ENCODE peak calls at places on chromosomes 1 and 21, in eight cellular contexts. W is lower leg skin, F is dorsolateral prefrontal cortex, A is thoracic aorta, B is fibroblast of lung, Q is AG09309, E is hepatocyte, N is PC-9. V is an unnamed sample.

GRCh38 chr1:19643602-19644419 is at the start of gene NBL1:
- DNase-seq in B (peak; percentile 69), A (no peak), W (peak; percentile 94), N (peak; percentile 45), F (no peak), E (peak; percentile 80), Q (no peak), V (peak; percentile 74)

GRCh38 chr1:83741348-83741747 is 257.6 kb downstream of the TTLL7 start:
- DNase-seq in F (no peak), A (no peak), Q (no peak), E (no peak), W (no peak), B (no peak), N (no peak), V (no peak)

GRCh38 chr21:44571844-44572782 is 1.4 kb upstream of the KRTAP10-4 start:
- DNase-seq in N (no peak), A (no peak), E (no peak), Q (no peak), W (peak; percentile 79), B (no peak), F (no peak), V (no peak)

GRCh38 chr1:170168263-170168662 is 22.5 kb downstream of the NTMT2 start:
- DNase-seq in Q (no peak), N (no peak), A (no peak), B (peak; percentile 56), E (no peak), W (no peak), F (no peak), V (peak; percentile 77)

GRCh38 chr1:232950919-232951579 is 638 bp downstream of the NTPCR start:
- DNase-seq in B (peak; percentile 70), F (no peak), E (peak; percentile 45), N (peak; percentile 6), A (no peak), Q (no peak), W (no peak), V (peak; percentile 31)

GRCh38 chr21:43196789-43197188 is 28.0 kb downstream of the CRYAA start:
- DNase-seq in F (peak; percentile 9), W (peak; percentile 85), E (peak; percentile 73), B (no peak), N (peak; percentile 45), A (no peak), Q (no peak), V (no peak)

GRCh38 chr1:41975850-41976569 is 57.3 kb upstream of the HIVEP3 start:
- DNase-seq in E (no peak), W (no peak), F (no peak), B (no peak), A (no peak), N (no peak), Q (no peak), V (no peak)

GRCh38 chr1:207740224-207740623 is 11.6 kb upstream of the CD46 start:
- DNase-seq in Q (no peak), F (no peak), B (no peak), A (no peak), W (no peak), N (peak; percentile 32), E (no peak), V (no peak)

GRCh38 chr1:42259059-42259738 is 75.8 kb downstream of the FOXJ3 start:
- DNase-seq in A (no peak), F (no peak), E (peak; percentile 33), N (no peak), Q (peak; percentile 8), W (no peak), B (peak; percentile 82), V (peak; percentile 74)

GRCh38 chr1:208757846-208758245 is 513.7 kb upstream of the PLXNA2 start:
- DNase-seq in W (no peak), Q (no peak), E (no peak), A (no peak), N (no peak), B (no peak), F (no peak), V (no peak)

GRCh38 chr1:26122988-26123973 is 11.7 kb downstream of the PDIK1L start:
- DNase-seq in F (no peak), E (no peak), Q (no peak), A (no peak), N (no peak), B (peak; percentile 51), W (no peak), V (no peak)

GRCh38 chr1:77218477-77219165 is 609 bp downstream of the PIGK start:
- DNase-seq in E (peak; percentile 8), F (no peak), W (no peak), N (no peak), A (no peak), Q (no peak), B (no peak), V (no peak)

GRCh38 chr1:167553136-167554027 is at the start of gene CREG1:
- DNase-seq in W (peak; percentile 99), A (peak; percentile 65), N (peak; percentile 94), E (peak; percentile 98), B (peak; percentile 89), Q (peak; percentile 41), F (peak; percentile 92), V (peak; percentile 89)

GRCh38 chr1:58468612-58469493 is 77.7 kb downstream of the OMA1 start:
- DNase-seq in Q (no peak), A (no peak), N (no peak), E (no peak), F (no peak), W (peak; percentile 13), B (peak; percentile 13), V (peak; percentile 4)

GRCh38 chr1:66564250-66564649 is 30.3 kb downstream of the SGIP1 start:
- DNase-seq in N (peak; percentile 38), F (no peak), A (no peak), Q (peak; percentile 95), E (no peak), B (peak; percentile 98), W (no peak), V (peak; percentile 99)

GRCh38 chr1:223708001-223708359 is 4.4 kb upstream of the CAPN2 start:
- DNase-seq in E (no peak), Q (no peak), A (no peak), F (no peak), N (peak; percentile 65), W (no peak), B (no peak), V (no peak)

GRCh38 chr1:180266275-180267210 is 36.5 kb downstream of the LHX4 start:
- DNase-seq in Q (no peak), N (no peak), W (peak; percentile 80), B (no peak), F (no peak), E (no peak), A (no peak), V (no peak)

GRCh38 chr1:231395051-231395995 is 26.8 kb downstream of the EGLN1 start:
- DNase-seq in A (no peak), N (peak; percentile 43), W (no peak), F (no peak), Q (peak; percentile 95), E (peak; percentile 71), B (peak; percentile 98), V (peak; percentile 96)

DNA sequence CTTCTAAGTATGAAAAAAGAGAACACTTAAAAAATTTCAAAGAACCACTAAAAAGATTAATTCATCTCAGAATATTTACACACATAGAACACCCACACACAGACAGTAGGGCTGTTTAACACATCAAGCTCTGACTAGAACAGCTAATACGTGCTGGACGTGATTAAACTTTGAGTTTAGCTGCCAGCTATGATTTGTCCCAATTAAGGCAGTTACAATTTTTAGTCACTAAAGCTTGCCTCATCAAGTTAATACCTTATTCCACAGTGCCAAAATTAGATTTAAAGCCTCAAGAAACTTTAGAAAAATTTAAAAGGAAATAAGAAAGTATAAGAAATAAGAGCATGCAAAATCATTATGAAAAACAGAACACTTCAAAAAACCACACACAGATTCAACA is 18.9 kb downstream of the SLC16A1 start:
- DNase-seq in W (no peak), E (no peak), B (peak; percentile 60), N (no peak), A (no peak), Q (no peak), F (no peak), V (peak; percentile 31)
- H3K4me3 ChIP-seq in W (no peak overlapping the region), E (no peak overlapping the region), B (no peak overlapping the region), N (no peak overlapping the region), A (peak overlapping the region; percentile 28), Q (no peak overlapping the region), F (no peak overlapping the region), V (no peak overlapping the region)

GRCh38 chr1:194347184-194347583 is 1160.8 kb upstream of the B3GALT2 start:
- DNase-seq in N (no peak), A (no peak), F (no peak), E (no peak), W (no peak), Q (no peak), B (peak; percentile 49), V (no peak)

GRCh38 chr1:194341587-194341986 is 1155.2 kb upstream of the B3GALT2 start:
- DNase-seq in A (no peak), N (no peak), Q (no peak), W (no peak), B (no peak), F (no peak), E (no peak), V (no peak)

GRCh38 chr1:194338241-194338948 is 1152.0 kb upstream of the B3GALT2 start:
- DNase-seq in N (no peak), A (no peak), Q (no peak), E (no peak), B (peak; percentile 40), F (no peak), W (no peak), V (no peak)

GRCh38 chr1:194339451-194339850 is 1153.0 kb upstream of the B3GALT2 start:
- DNase-seq in B (no peak), F (no peak), A (no peak), W (no peak), Q (no peak), N (no peak), E (no peak), V (no peak)

GRCh38 chr1:194342484-194343262 is 1156.3 kb upstream of the B3GALT2 start:
- DNase-seq in A (no peak), N (no peak), F (no peak), B (no peak), E (no peak), W (no peak), Q (no peak), V (no peak)
- TF ChIP-seq CTCF in A (no peak), N (no peak), F (no peak), B (no peak), E (no peak), W (no peak), Q (no peak), V (no peak)

GRCh38 chr1:105260018-105260417 is 1510.3 kb downstream of the AMY1C start:
- DNase-seq in W (no peak), F (no peak), E (no peak), A (no peak), B (no peak), N (no peak), Q (no peak), V (no peak)
- H3K4me3 ChIP-seq in W (no peak overlapping the region), F (no peak overlapping the region), E (no peak overlapping the region), A (no peak overlapping the region), B (no peak overlapping the region), N (no peak overlapping the region), Q (no peak overlapping the region), V (no peak overlapping the region)

DNA sequence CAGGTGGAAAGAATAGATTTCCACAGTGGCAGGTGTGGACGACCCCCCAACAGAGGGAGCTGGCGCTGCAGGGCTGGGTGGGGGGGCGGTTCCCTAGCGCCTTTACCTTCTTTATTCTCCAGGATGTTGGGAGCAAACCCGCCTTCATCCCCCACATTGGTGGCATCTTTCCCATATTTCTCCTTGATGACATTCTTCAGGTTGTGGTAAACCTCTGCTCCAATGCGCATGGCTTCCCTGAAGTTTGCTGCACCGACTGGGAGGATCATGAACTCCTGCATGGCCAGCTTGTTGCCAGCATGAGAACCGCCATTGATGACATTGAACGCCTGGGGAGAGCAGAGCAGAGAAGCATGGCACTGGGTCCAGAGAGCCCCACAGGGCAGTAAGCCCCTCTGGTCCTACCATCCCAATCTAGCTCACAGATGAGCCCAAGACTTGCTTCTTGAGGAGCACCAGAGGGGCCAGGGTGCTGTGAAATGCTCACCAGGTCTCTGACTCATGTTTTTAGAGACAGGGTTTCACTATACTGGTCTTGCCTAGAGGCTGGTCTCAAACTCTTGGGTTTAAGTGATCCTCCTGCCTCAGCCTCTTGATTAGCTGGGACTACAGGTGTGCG is 12.2 kb downstream of the ENO1 start:
- DNase-seq in B (no peak), Q (no peak), E (no peak), A (no peak), W (no peak), N (no peak), F (no peak), V (no peak)
- TF ChIP-seq CTCF in B (no peak), Q (no peak), E (no peak), A (no peak), W (no peak), N (no peak), F (no peak), V (no peak)

V was measured in fibroblast of villous mesenchyme.